ENCODE peak calls at places on chromosomes 6 and 20, in five cellular contexts. S, R, P, G and X are unnamed samples.

GRCh38 chr20:4508773-4509172 is 212.9 kb upstream of the PRND start:
- DNase-seq in S (no peak), R (no peak), P (no peak), G (no peak), X (no peak)

GRCh38 chr6:132204606-132205005 is 196.7 kb downstream of the MOXD1 start:
- DNase-seq in S (no peak), R (no peak), P (no peak), G (no peak), X (peak)

GRCh38 chr20:53493201-53493908 is 100.3 kb downstream of the ZNF217 start:
- DNase-seq in S (peak), R (no peak), P (no peak), G (no peak), X (peak)

GRCh38 chr6:166572370-166573261 is 13.9 kb downstream of the RAMACL start:
- DNase-seq in S (peak), R (no peak), P (peak), G (no peak), X (peak)

GRCh38 chr20:54063998-54064676 is 6.3 kb downstream of the BCAS1 start:
- DNase-seq in S (no peak), R (no peak), P (no peak), G (no peak), X (no peak)

GRCh38 chr20:33210371-33210770 is 6.8 kb upstream of the BPIFA3 start:
- DNase-seq in S (no peak), R (no peak), P (no peak), G (no peak), X (no peak)

GRCh38 chr20:33130553-33130952 is 37.4 kb upstream of the BPIFA2 start:
- DNase-seq in S (peak), R (no peak), P (peak), G (no peak), X (no peak)

GRCh38 chr6:100493206-100493888 is 28.6 kb upstream of the SIM1 start:
- DNase-seq in S (no peak), R (no peak), P (no peak), G (no peak), X (no peak)

GRCh38 chr6:107192739-107193296 is 77.5 kb upstream of the BEND3 start:
- DNase-seq in S (no peak), R (no peak), P (no peak), G (no peak), X (no peak)

GRCh38 chr20:56411759-56412472 is at the start of gene CASS4:
- DNase-seq in S (peak), R (peak), P (no peak), G (no peak), X (peak)

GRCh38 chr20:11229772-11230171 is 556.0 kb upstream of the JAG1 start:
- DNase-seq in S (peak), R (no peak), P (peak), G (peak), X (peak)

GRCh38 chr6:163259689-163260088 is 154.8 kb upstream of the QKI start:
- DNase-seq in S (no peak), R (no peak), P (no peak), G (no peak), X (no peak)
- H3K4me3 ChIP-seq in S (no peak), R (no peak), P (no peak), G (peak), X (no peak)

GRCh38 chr20:39717976-39718375 is 755.8 kb downstream of the DHX35 start:
- DNase-seq in S (peak), R (no peak), P (no peak), G (no peak), X (no peak)

GRCh38 chr20:39716796-39717341 is 754.7 kb downstream of the DHX35 start:
- DNase-seq in S (no peak), R (no peak), P (no peak), G (no peak), X (no peak)
- TF ChIP-seq CTCF in S (no peak), R (no peak), P (no peak), G (no peak), X (no peak)

DNA sequence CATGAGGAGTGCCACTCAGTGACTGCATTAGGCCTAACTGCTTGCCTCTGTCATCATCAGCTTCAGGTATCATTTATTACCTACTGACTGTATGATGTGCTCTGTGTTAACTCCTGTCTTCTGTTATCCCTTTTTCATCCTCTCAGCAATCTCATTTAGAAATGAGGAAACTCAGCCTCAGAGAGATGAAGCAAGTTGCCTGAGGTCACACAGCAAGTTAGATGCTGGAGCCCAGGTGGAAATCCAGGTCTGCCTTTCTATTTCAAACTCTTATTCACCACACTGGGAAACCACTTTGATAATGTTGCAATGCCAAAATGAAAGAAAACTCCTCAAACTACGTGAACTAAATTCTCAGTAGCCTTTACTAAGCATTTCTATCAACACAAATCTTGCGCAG is 1.3 kb downstream of the FERMT1 start:
- DNase-seq in S (no peak), R (no peak), P (no peak), G (no peak), X (no peak)
- H3K4me3 ChIP-seq in S (no peak), R (no peak), P (no peak), G (no peak), X (no peak)

GRCh38 chr6:20790032-20790791 is 256.0 kb downstream of the CDKAL1 start:
- DNase-seq in S (no peak), R (no peak), P (no peak), G (no peak), X (no peak)

GRCh38 chr6:20791074-20791473 is 256.8 kb downstream of the CDKAL1 start:
- DNase-seq in S (no peak), R (no peak), P (no peak), G (no peak), X (no peak)

GRCh38 chr6:20791932-20792331 is 257.7 kb downstream of the CDKAL1 start:
- DNase-seq in S (peak), R (no peak), P (no peak), G (no peak), X (peak)

GRCh38 chr6:20793174-20793573 is 258.9 kb downstream of the CDKAL1 start:
- DNase-seq in S (no peak), R (no peak), P (no peak), G (no peak), X (no peak)

GRCh38 chr6:20789162-20789561 is 254.9 kb downstream of the CDKAL1 start:
- DNase-seq in S (peak), R (no peak), P (no peak), G (no peak), X (peak)
- TF ChIP-seq CTCF in S (peak), R (no peak), P (no peak), G (no peak), X (peak)